ENCODE peak calls at places on chromosome 9, in eight cellular contexts. I is heart left ventricle, Z is A549, X is Panc1, N is left ventricle myocardium inferior, C is mammary epithelial cell, Y is pancreas, F is HCT116. T is an unnamed sample.

GRCh38 chr9:12972608-12973589 is 198.1 kb downstream of the LURAP1L start:
- DNase-seq in I (no peak), Z (no peak), X (no peak), N (peak; percentile 29), C (no peak), Y (no peak), F (no peak), T (no peak)

GRCh38 chr9:87872079-87872624 is 10.5 kb upstream of the SPATA31E1 start:
- DNase-seq in I (no peak), Z (no peak), X (no peak), N (no peak), C (no peak), Y (peak; percentile 62), F (no peak), T (peak; percentile 5)

GRCh38 chr9:35905912-35906679 is at the start of gene HRCT1:
- DNase-seq in I (peak; percentile 89), Z (peak; percentile 91), X (no peak), N (peak; percentile 93), C (peak; percentile 94), Y (peak; percentile 82), F (peak; percentile 74), T (peak; percentile 88)

GRCh38 chr9:4549751-4550295 is 59.6 kb downstream of the SLC1A1 start:
- DNase-seq in I (no peak), Z (no peak), X (no peak), N (no peak), C (no peak), Y (no peak), F (no peak), T (no peak)

GRCh38 chr9:121303456-121304451 is 35.8 kb downstream of the GSN start:
- DNase-seq in I (no peak), Z (peak; percentile 64), X (no peak), N (no peak), C (no peak), Y (no peak), F (no peak), T (no peak)

GRCh38 chr9:130886981-130887380 is 9.6 kb downstream of the QRFP start:
- DNase-seq in I (no peak), Z (no peak), X (no peak), N (no peak), C (no peak), Y (no peak), F (no peak), T (no peak)

GRCh38 chr9:78213696-78214095 is 22.2 kb upstream of the CEP78 start:
- DNase-seq in I (no peak), Z (peak; percentile 23), X (no peak), N (no peak), C (peak; percentile 16), Y (no peak), F (no peak), T (no peak)

GRCh38 chr9:137067860-137068538 is 2.4 kb downstream of the SAPCD2 start:
- DNase-seq in I (peak; percentile 81), Z (peak; percentile 88), X (no peak), N (peak; percentile 77), C (peak; percentile 64), Y (peak; percentile 87), F (peak; percentile 78), T (peak; percentile 59)

GRCh38 chr9:124054671-124055212 is 43.2 kb downstream of the LHX2 start:
- DNase-seq in I (no peak), Z (peak; percentile 36), X (no peak), N (no peak), C (peak; percentile 83), Y (no peak), F (no peak), T (no peak)

GRCh38 chr9:3664044-3664443 is 138.2 kb upstream of the RFX3 start:
- DNase-seq in I (no peak), Z (no peak), X (no peak), N (no peak), C (no peak), Y (no peak), F (no peak), T (no peak)

GRCh38 chr9:86353591-86354047 is 591 bp downstream of the TUT7 start:
- DNase-seq in I (no peak), Z (no peak), X (no peak), N (no peak), C (peak; percentile 62), Y (no peak), F (no peak), T (no peak)

GRCh38 chr9:29150606-29151005 is 1577.3 kb upstream of the C9orf72 start:
- DNase-seq in I (no peak), Z (no peak), X (no peak), N (no peak), C (no peak), Y (no peak), F (no peak), T (no peak)

GRCh38 chr9:114481789-114482188 is 23.5 kb downstream of the WHRN start:
- DNase-seq in I (no peak), Z (no peak), X (no peak), N (no peak), C (no peak), Y (no peak), F (no peak), T (no peak)

GRCh38 chr9:137275203-137275936 is 2.2 kb upstream of the TOR4A start:
- DNase-seq in I (peak; percentile 21), Z (no peak), X (no peak), N (no peak), C (no peak), Y (no peak), F (no peak), T (no peak)

GRCh38 chr9:123471843-123472570 is 116.0 kb downstream of the CRB2 start:
- DNase-seq in I (no peak), Z (no peak), X (no peak), N (no peak), C (no peak), Y (no peak), F (no peak), T (no peak)

GRCh38 chr9:16417101-16417500 is 453.4 kb downstream of the BNC2 start:
- DNase-seq in I (no peak), Z (peak; percentile 66), X (no peak), N (no peak), C (peak; percentile 74), Y (no peak), F (no peak), T (no peak)

GRCh38 chr9:74478606-74479005 is 18.5 kb upstream of the RORB start:
- DNase-seq in I (no peak), Z (no peak), X (no peak), N (no peak), C (no peak), Y (no peak), F (no peak), T (no peak)

GRCh38 chr9:19741178-19741577 is 47.7 kb downstream of the SLC24A2 start:
- DNase-seq in I (no peak), Z (no peak), X (no peak), N (no peak), C (no peak), Y (no peak), F (no peak), T (no peak)

GRCh38 chr9:131011274-131012022 is 2.5 kb downstream of the LAMC3 start:
- DNase-seq in I (no peak), Z (no peak), X (no peak), N (no peak), C (no peak), Y (no peak), F (no peak), T (no peak)

DNA sequence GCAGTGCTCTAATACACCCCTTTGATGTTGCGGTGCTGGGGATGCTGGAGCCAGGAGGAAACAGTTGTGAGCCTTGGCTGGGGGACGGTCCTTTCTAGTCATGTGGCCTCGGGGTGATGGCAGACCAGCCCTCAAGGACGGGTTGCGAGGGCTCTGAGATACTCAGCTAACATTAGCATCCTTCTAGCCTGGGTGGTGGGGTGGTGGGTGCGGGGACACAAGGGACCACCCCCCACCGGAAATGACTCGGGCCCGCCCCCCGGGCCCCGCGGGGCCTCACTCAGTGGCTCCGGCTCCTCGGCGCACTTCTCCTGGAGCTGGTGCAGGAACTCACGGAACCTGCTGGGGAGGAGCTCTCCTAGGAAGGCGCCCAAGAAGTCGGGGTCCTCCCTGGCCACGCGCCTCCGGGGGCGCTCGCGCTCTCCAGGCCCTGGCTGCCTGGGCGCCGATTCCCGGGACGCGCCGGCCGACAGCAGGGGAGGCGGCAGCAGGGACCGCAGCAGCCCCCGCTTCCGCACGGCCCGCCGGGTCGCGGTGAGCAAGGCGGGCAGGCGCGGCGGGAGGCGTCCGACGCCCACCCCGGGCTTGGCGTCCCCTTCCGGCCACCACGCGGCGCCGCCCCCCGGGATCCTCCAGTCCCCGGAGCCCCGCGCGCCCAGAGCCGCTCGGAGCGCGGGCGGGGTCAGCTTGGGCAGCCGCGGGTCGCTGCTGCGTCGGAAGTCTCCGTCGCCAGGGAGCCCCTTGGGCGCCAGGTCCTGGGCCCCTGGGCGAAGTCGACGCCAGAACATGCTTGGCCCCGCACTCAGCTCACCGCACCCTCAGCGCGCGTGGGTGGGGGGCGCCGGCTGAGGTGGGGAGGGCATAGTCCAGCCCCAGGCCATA is 873 bp downstream of the C9orf50 start:
- DNase-seq in I (no peak), Z (peak; percentile 49), X (no peak), N (no peak), C (no peak), Y (peak; percentile 37), F (no peak), T (no peak)
- TF ChIP-seq CTCF in I (peak; percentile 4), Z (peak; percentile 45), X (no peak), N (no peak), C (no peak), Y (no peak), F (no peak), T (no peak)

GRCh38 chr9:112074250-112075008 is 100.7 kb downstream of the SUSD1 start:
- DNase-seq in I (peak; percentile 68), Z (peak; percentile 77), X (peak; percentile 82), N (peak; percentile 28), C (peak; percentile 62), Y (peak; percentile 40), F (peak; percentile 54), T (peak; percentile 45)
- H3K4me1 ChIP-seq in I (no peaks in the 10 kb centered on the region), Z (peaks cover 31% of the 10 kb centered on the region), X (peaks cover 16% of the 10 kb centered on the region), N (peaks cover 50% of the 10 kb centered on the region), C (peaks cover 14% of the 10 kb centered on the region), Y (no peaks in the 10 kb centered on the region), F (peaks cover 51% of the 10 kb centered on the region), T (no peaks in the 10 kb centered on the region)

GRCh38 chr9:8366161-8366926 is 566.8 kb upstream of the DMAC1 start:
- DNase-seq in I (peak; percentile 18), Z (peak; percentile 10), X (no peak), N (no peak), C (no peak), Y (no peak), F (no peak), T (no peak)
- TF ChIP-seq CTCF in I (no peak), Z (no peak), X (no peak), N (no peak), C (no peak), Y (no peak), F (no peak), T (no peak)

GRCh38 chr9:89467278-89467625 is 30.7 kb downstream of the SEMA4D start:
- DNase-seq in I (no peak), Z (no peak), X (no peak), N (no peak), C (no peak), Y (no peak), F (no peak), T (no peak)

GRCh38 chr9:89463986-89464901 is 33.7 kb downstream of the SEMA4D start:
- DNase-seq in I (no peak), Z (no peak), X (no peak), N (no peak), C (no peak), Y (no peak), F (no peak), T (no peak)

GRCh38 chr9:89466451-89467277 is 31.2 kb downstream of the SEMA4D start:
- DNase-seq in I (no peak), Z (no peak), X (no peak), N (no peak), C (no peak), Y (no peak), F (no peak), T (no peak)

GRCh38 chr9:89464991-89465390 is 32.9 kb downstream of the SEMA4D start:
- DNase-seq in I (no peak), Z (no peak), X (no peak), N (no peak), C (no peak), Y (no peak), F (no peak), T (no peak)

GRCh38 chr9:89465726-89466308 is 32.1 kb downstream of the SEMA4D start:
- DNase-seq in I (no peak), Z (no peak), X (no peak), N (no peak), C (no peak), Y (no peak), F (no peak), T (no peak)
- H3K4me1 ChIP-seq in I (no peaks in the 10 kb centered on the region), Z (no peaks in the 10 kb centered on the region), X (no peaks in the 10 kb centered on the region), N (no peaks in the 10 kb centered on the region), C (no peaks in the 10 kb centered on the region), Y (no peaks in the 10 kb centered on the region), F (peaks cover 13% of the 10 kb centered on the region), T (no peaks in the 10 kb centered on the region)

T was measured in ovary.